ENCODE peak calls at places on chromosomes 2 and 18, in ten cellular contexts. One of them, this sample, is unnamed.

GRCh38 chr2:134347756-134348155 is 93.9 kb downstream of the MGAT5 start:
- DNase-seq in natural killer cell treated with Interleukin-12 subunit alpha and Interleukin-12 subunit beta and Interleukin-15 and Interleukin-18, amount 100 ng/mL, for 72 hours: no peak
- DNase-seq in RPMI7951: peak
- DNase-seq in mucosa of gallbladder: no peak
- DNase-seq in GM04504: no peak
- DNase-seq in left cardiac atrium: no peak
- DNase-seq in HT1080: no peak
- DNase-seq in A549: no peak
- DNase-seq in HCEC 1CT: peak
- DNase-seq in neuronal stem cell: no peak
- DNase-seq in this sample: no peak

GRCh38 chr2:120767486-120768005 is 31.9 kb downstream of the GLI2 start:
- DNase-seq in natural killer cell treated with Interleukin-12 subunit alpha and Interleukin-12 subunit beta and Interleukin-15 and Interleukin-18, amount 100 ng/mL, for 72 hours: peak
- DNase-seq in RPMI7951: no peak
- DNase-seq in mucosa of gallbladder: no peak
- DNase-seq in GM04504: no peak
- DNase-seq in left cardiac atrium: no peak
- DNase-seq in HT1080: no peak
- DNase-seq in A549: no peak
- DNase-seq in HCEC 1CT: no peak
- DNase-seq in neuronal stem cell: no peak
- DNase-seq in this sample: no peak

GRCh38 chr2:182862003-182862402 is 4.4 kb downstream of the FRZB start:
- DNase-seq in natural killer cell treated with Interleukin-12 subunit alpha and Interleukin-12 subunit beta and Interleukin-15 and Interleukin-18, amount 100 ng/mL, for 72 hours: no peak
- DNase-seq in RPMI7951: no peak
- DNase-seq in mucosa of gallbladder: no peak
- DNase-seq in GM04504: no peak
- DNase-seq in left cardiac atrium: peak
- DNase-seq in HT1080: no peak
- DNase-seq in A549: no peak
- DNase-seq in HCEC 1CT: no peak
- DNase-seq in neuronal stem cell: no peak
- DNase-seq in this sample: no peak

GRCh38 chr2:110807520-110807919 is 75.1 kb downstream of the ACOXL start:
- DNase-seq in natural killer cell treated with Interleukin-12 subunit alpha and Interleukin-12 subunit beta and Interleukin-15 and Interleukin-18, amount 100 ng/mL, for 72 hours: no peak
- DNase-seq in RPMI7951: peak
- DNase-seq in mucosa of gallbladder: no peak
- DNase-seq in GM04504: peak
- DNase-seq in left cardiac atrium: peak
- DNase-seq in HT1080: no peak
- DNase-seq in A549: no peak
- DNase-seq in HCEC 1CT: peak
- DNase-seq in neuronal stem cell: no peak
- DNase-seq in this sample: no peak

GRCh38 chr2:151091583-151091982 is 170.1 kb downstream of the RBM43 start:
- DNase-seq in natural killer cell treated with Interleukin-12 subunit alpha and Interleukin-12 subunit beta and Interleukin-15 and Interleukin-18, amount 100 ng/mL, for 72 hours: no peak
- DNase-seq in RPMI7951: no peak
- DNase-seq in mucosa of gallbladder: no peak
- DNase-seq in GM04504: no peak
- DNase-seq in left cardiac atrium: no peak
- DNase-seq in HT1080: no peak
- DNase-seq in A549: no peak
- DNase-seq in HCEC 1CT: no peak
- DNase-seq in neuronal stem cell: no peak
- DNase-seq in this sample: no peak

GRCh38 chr2:90207454-90208058 is 1516.1 kb downstream of the RPIA start:
- DNase-seq in natural killer cell treated with Interleukin-12 subunit alpha and Interleukin-12 subunit beta and Interleukin-15 and Interleukin-18, amount 100 ng/mL, for 72 hours: no peak
- DNase-seq in RPMI7951: peak
- DNase-seq in mucosa of gallbladder: no peak
- DNase-seq in GM04504: no peak
- DNase-seq in left cardiac atrium: no peak
- DNase-seq in HT1080: peak
- DNase-seq in A549: peak
- DNase-seq in HCEC 1CT: no peak
- DNase-seq in neuronal stem cell: no peak
- DNase-seq in this sample: no peak

GRCh38 chr2:160434254-160434948 is 59.2 kb downstream of the RBMS1 start:
- DNase-seq in natural killer cell treated with Interleukin-12 subunit alpha and Interleukin-12 subunit beta and Interleukin-15 and Interleukin-18, amount 100 ng/mL, for 72 hours: no peak
- DNase-seq in RPMI7951: no peak
- DNase-seq in mucosa of gallbladder: no peak
- DNase-seq in GM04504: no peak
- DNase-seq in left cardiac atrium: no peak
- DNase-seq in HT1080: no peak
- DNase-seq in A549: no peak
- DNase-seq in HCEC 1CT: no peak
- DNase-seq in neuronal stem cell: no peak
- DNase-seq in this sample: no peak

GRCh38 chr2:19868705-19869550 is 32.9 kb downstream of the TTC32 start:
- DNase-seq in natural killer cell treated with Interleukin-12 subunit alpha and Interleukin-12 subunit beta and Interleukin-15 and Interleukin-18, amount 100 ng/mL, for 72 hours: peak
- DNase-seq in RPMI7951: peak
- DNase-seq in mucosa of gallbladder: peak
- DNase-seq in GM04504: no peak
- DNase-seq in left cardiac atrium: peak
- DNase-seq in HT1080: no peak
- DNase-seq in A549: no peak
- DNase-seq in HCEC 1CT: no peak
- DNase-seq in neuronal stem cell: peak
- DNase-seq in this sample: no peak

GRCh38 chr2:160278889-160279196 is 78.8 kb upstream of the ITGB6 start:
- DNase-seq in natural killer cell treated with Interleukin-12 subunit alpha and Interleukin-12 subunit beta and Interleukin-15 and Interleukin-18, amount 100 ng/mL, for 72 hours: no peak
- DNase-seq in RPMI7951: peak
- DNase-seq in mucosa of gallbladder: no peak
- DNase-seq in GM04504: no peak
- DNase-seq in left cardiac atrium: no peak
- DNase-seq in HT1080: no peak
- DNase-seq in A549: peak
- DNase-seq in HCEC 1CT: peak
- DNase-seq in neuronal stem cell: no peak
- DNase-seq in this sample: no peak

GRCh38 chr18:9708057-9708881 is at the start of gene RAB31:
- DNase-seq in natural killer cell treated with Interleukin-12 subunit alpha and Interleukin-12 subunit beta and Interleukin-15 and Interleukin-18, amount 100 ng/mL, for 72 hours: peak
- DNase-seq in RPMI7951: peak
- DNase-seq in mucosa of gallbladder: peak
- DNase-seq in GM04504: peak
- DNase-seq in left cardiac atrium: peak
- DNase-seq in HT1080: peak
- DNase-seq in A549: peak
- DNase-seq in HCEC 1CT: peak
- DNase-seq in neuronal stem cell: peak
- DNase-seq in this sample: peak

GRCh38 chr2:133262888-133263287 is 305.4 kb downstream of the NCKAP5 start:
- DNase-seq in natural killer cell treated with Interleukin-12 subunit alpha and Interleukin-12 subunit beta and Interleukin-15 and Interleukin-18, amount 100 ng/mL, for 72 hours: no peak
- DNase-seq in RPMI7951: no peak
- DNase-seq in mucosa of gallbladder: no peak
- DNase-seq in GM04504: no peak
- DNase-seq in left cardiac atrium: no peak
- DNase-seq in HT1080: peak
- DNase-seq in A549: peak
- DNase-seq in HCEC 1CT: peak
- DNase-seq in neuronal stem cell: no peak
- DNase-seq in this sample: peak

GRCh38 chr2:227164745-227165350 is 424 bp downstream of the COL4A3 start:
- DNase-seq in natural killer cell treated with Interleukin-12 subunit alpha and Interleukin-12 subunit beta and Interleukin-15 and Interleukin-18, amount 100 ng/mL, for 72 hours: no peak
- DNase-seq in RPMI7951: peak
- DNase-seq in mucosa of gallbladder: peak
- DNase-seq in GM04504: no peak
- DNase-seq in left cardiac atrium: peak
- DNase-seq in HT1080: no peak
- DNase-seq in A549: peak
- DNase-seq in HCEC 1CT: no peak
- DNase-seq in neuronal stem cell: peak
- DNase-seq in this sample: no peak

GRCh38 chr2:17135619-17136018 is 382.6 kb downstream of the RAD51AP2 start:
- DNase-seq in natural killer cell treated with Interleukin-12 subunit alpha and Interleukin-12 subunit beta and Interleukin-15 and Interleukin-18, amount 100 ng/mL, for 72 hours: no peak
- DNase-seq in RPMI7951: no peak
- DNase-seq in mucosa of gallbladder: no peak
- DNase-seq in GM04504: no peak
- DNase-seq in left cardiac atrium: no peak
- DNase-seq in HT1080: no peak
- DNase-seq in A549: no peak
- DNase-seq in HCEC 1CT: no peak
- DNase-seq in neuronal stem cell: no peak
- DNase-seq in this sample: no peak

GRCh38 chr2:24075915-24076848 is at the start of gene SF3B6:
- DNase-seq in natural killer cell treated with Interleukin-12 subunit alpha and Interleukin-12 subunit beta and Interleukin-15 and Interleukin-18, amount 100 ng/mL, for 72 hours: peak
- DNase-seq in RPMI7951: peak
- DNase-seq in mucosa of gallbladder: peak
- DNase-seq in GM04504: peak
- DNase-seq in left cardiac atrium: peak
- DNase-seq in HT1080: peak
- DNase-seq in A549: peak
- DNase-seq in HCEC 1CT: peak
- DNase-seq in neuronal stem cell: peak
- DNase-seq in this sample: peak

GRCh38 chr2:42935692-42936631 is 143.6 kb upstream of the HAAO start:
- DNase-seq in natural killer cell treated with Interleukin-12 subunit alpha and Interleukin-12 subunit beta and Interleukin-15 and Interleukin-18, amount 100 ng/mL, for 72 hours: no peak
- DNase-seq in RPMI7951: no peak
- DNase-seq in mucosa of gallbladder: no peak
- DNase-seq in GM04504: no peak
- DNase-seq in left cardiac atrium: peak
- DNase-seq in HT1080: no peak
- DNase-seq in A549: no peak
- DNase-seq in HCEC 1CT: no peak
- DNase-seq in neuronal stem cell: no peak
- DNase-seq in this sample: no peak

GRCh38 chr2:150292807-150293206 is 194.7 kb downstream of the RND3 start:
- DNase-seq in natural killer cell treated with Interleukin-12 subunit alpha and Interleukin-12 subunit beta and Interleukin-15 and Interleukin-18, amount 100 ng/mL, for 72 hours: no peak
- DNase-seq in RPMI7951: peak
- DNase-seq in mucosa of gallbladder: no peak
- DNase-seq in GM04504: no peak
- DNase-seq in left cardiac atrium: no peak
- DNase-seq in HT1080: no peak
- DNase-seq in A549: no peak
- DNase-seq in HCEC 1CT: peak
- DNase-seq in neuronal stem cell: no peak
- DNase-seq in this sample: no peak

GRCh38 chr2:105840933-105841332 is 96.2 kb downstream of the NCK2 start:
- DNase-seq in natural killer cell treated with Interleukin-12 subunit alpha and Interleukin-12 subunit beta and Interleukin-15 and Interleukin-18, amount 100 ng/mL, for 72 hours: no peak
- DNase-seq in RPMI7951: no peak
- DNase-seq in mucosa of gallbladder: no peak
- DNase-seq in GM04504: no peak
- DNase-seq in left cardiac atrium: no peak
- DNase-seq in HT1080: no peak
- DNase-seq in A549: no peak
- DNase-seq in HCEC 1CT: no peak
- DNase-seq in neuronal stem cell: no peak
- DNase-seq in this sample: no peak

GRCh38 chr2:113173563-113174368 is at the start of gene PSD4:
- DNase-seq in natural killer cell treated with Interleukin-12 subunit alpha and Interleukin-12 subunit beta and Interleukin-15 and Interleukin-18, amount 100 ng/mL, for 72 hours: peak
- DNase-seq in RPMI7951: peak
- DNase-seq in mucosa of gallbladder: peak
- DNase-seq in GM04504: no peak
- DNase-seq in left cardiac atrium: peak
- DNase-seq in HT1080: peak
- DNase-seq in A549: no peak
- DNase-seq in HCEC 1CT: no peak
- DNase-seq in neuronal stem cell: no peak
- DNase-seq in this sample: no peak

GRCh38 chr18:48230459-48231113 is 178.6 kb downstream of the ZBTB7C start:
- DNase-seq in natural killer cell treated with Interleukin-12 subunit alpha and Interleukin-12 subunit beta and Interleukin-15 and Interleukin-18, amount 100 ng/mL, for 72 hours: no peak
- DNase-seq in RPMI7951: peak
- DNase-seq in mucosa of gallbladder: peak
- DNase-seq in GM04504: peak
- DNase-seq in left cardiac atrium: peak
- DNase-seq in HT1080: peak
- DNase-seq in A549: peak
- DNase-seq in HCEC 1CT: peak
- DNase-seq in neuronal stem cell: peak
- DNase-seq in this sample: peak

GRCh38 chr2:157178865-157179264 is 78.6 kb upstream of the GALNT5 start:
- DNase-seq in natural killer cell treated with Interleukin-12 subunit alpha and Interleukin-12 subunit beta and Interleukin-15 and Interleukin-18, amount 100 ng/mL, for 72 hours: no peak
- DNase-seq in RPMI7951: no peak
- DNase-seq in mucosa of gallbladder: no peak
- DNase-seq in GM04504: no peak
- DNase-seq in left cardiac atrium: no peak
- DNase-seq in HT1080: no peak
- DNase-seq in A549: no peak
- DNase-seq in HCEC 1CT: peak
- DNase-seq in neuronal stem cell: no peak
- DNase-seq in this sample: no peak

GRCh38 chr2:120290737-120291136 is 38.1 kb downstream of the RALB start:
- DNase-seq in natural killer cell treated with Interleukin-12 subunit alpha and Interleukin-12 subunit beta and Interleukin-15 and Interleukin-18, amount 100 ng/mL, for 72 hours: no peak
- DNase-seq in RPMI7951: no peak
- DNase-seq in mucosa of gallbladder: no peak
- DNase-seq in GM04504: no peak
- DNase-seq in left cardiac atrium: no peak
- DNase-seq in HT1080: no peak
- DNase-seq in A549: no peak
- DNase-seq in HCEC 1CT: no peak
- DNase-seq in neuronal stem cell: no peak
- DNase-seq in this sample: no peak

GRCh38 chr2:141331127-141331526 is 799.7 kb downstream of the LRP1B start:
- DNase-seq in natural killer cell treated with Interleukin-12 subunit alpha and Interleukin-12 subunit beta and Interleukin-15 and Interleukin-18, amount 100 ng/mL, for 72 hours: no peak
- DNase-seq in RPMI7951: peak
- DNase-seq in mucosa of gallbladder: no peak
- DNase-seq in GM04504: peak
- DNase-seq in left cardiac atrium: no peak
- DNase-seq in HT1080: peak
- DNase-seq in A549: peak
- DNase-seq in HCEC 1CT: peak
- DNase-seq in neuronal stem cell: no peak
- DNase-seq in this sample: peak